ENCODE peak calls at places on chromosomes 7 and 10, in four cellular contexts. O is AG09309, K is progenitor cell of endocrine pancreas, G is left ventricle myocardium inferior. B is an unnamed sample.

GRCh38 chr7:22992874-22993840 is 20.8 kb downstream of the HYCC1 start:
- DNase-seq in O (no peak), K (no peak), G (no peak), B (no peak)

GRCh38 chr7:97174308-97174707 is 56.8 kb downstream of the SDHAF3 start:
- DNase-seq in O (no peak), K (no peak), G (no peak), B (peak)

GRCh38 chr10:34078798-34079470 is 736.2 kb downstream of the PARD3 start:
- DNase-seq in O (peak), K (no peak), G (peak), B (peak)

GRCh38 chr10:20486791-20487190 is 410.3 kb downstream of the NEBL start:
- DNase-seq in O (no peak), K (no peak), G (no peak), B (no peak)

GRCh38 chr10:78384021-78384420 is 350.4 kb downstream of the RPS24 start:
- DNase-seq in O (no peak), K (no peak), G (no peak), B (peak)

GRCh38 chr10:80600251-80600650 is 62.5 kb downstream of the SH2D4B start:
- DNase-seq in O (no peak), K (no peak), G (no peak), B (no peak)

GRCh38 chr7:101216001-101216859 is 1.2 kb downstream of the PLOD3 start:
- DNase-seq in O (no peak), K (no peak), G (no peak), B (peak)

GRCh38 chr7:131557521-131558385 is 1.3 kb upstream of the PODXL start:
- DNase-seq in O (no peak), K (peak), G (peak), B (no peak)

GRCh38 chr7:5523052-5523711 is 99.5 kb upstream of the TNRC18 start:
- DNase-seq in O (no peak), K (no peak), G (no peak), B (peak)

GRCh38 chr7:75813781-75814236 is at the start of gene CCL24:
- DNase-seq in O (no peak), K (no peak), G (no peak), B (no peak)

GRCh38 chr7:117796889-117797288 is 76.4 kb downstream of the CTTNBP2 start:
- DNase-seq in O (no peak), K (no peak), G (no peak), B (no peak)

GRCh38 chr10:84244651-84245270 is at the start of gene RGR:
- DNase-seq in O (no peak), K (no peak), G (peak), B (no peak)

GRCh38 chr7:4067874-4068273 is 614.2 kb upstream of the FOXK1 start:
- DNase-seq in O (no peak), K (no peak), G (no peak), B (no peak)

GRCh38 chr10:34813626-34814227 is 1.4 kb downstream of the PARD3 start:
- DNase-seq in O (no peak), K (peak), G (no peak), B (peak)

GRCh38 chr10:5945561-5946418 is 31.6 kb downstream of the IL15RA start:
- DNase-seq in O (peak), K (no peak), G (peak), B (peak)

GRCh38 chr7:27835408-27835807 is 95.4 kb downstream of the TAX1BP1 start:
- DNase-seq in O (no peak), K (no peak), G (no peak), B (peak)

GRCh38 chr7:104341545-104341944 is 13.1 kb downstream of the LHFPL3 start:
- DNase-seq in O (no peak), K (no peak), G (no peak), B (no peak)

GRCh38 chr7:127107601-127108007 is 145.1 kb downstream of the GRM8 start:
- DNase-seq in O (no peak), K (peak), G (no peak), B (peak)

GRCh38 chr10:88270871-88271713 is 312.0 kb downstream of the RNLS start:
- DNase-seq in O (no peak), K (no peak), G (no peak), B (peak)

GRCh38 chr7:106216517-106217088 is 68.2 kb downstream of the NAMPT start:
- DNase-seq in O (peak), K (no peak), G (no peak), B (peak)

GRCh38 chr7:105787071-105787470 is 89.3 kb downstream of the ATXN7L1 start:
- DNase-seq in O (no peak), K (no peak), G (no peak), B (no peak)

GRCh38 chr7:29039747-29040569 is 81.8 kb upstream of the TRIL start:
- DNase-seq in O (no peak), K (no peak), G (no peak), B (peak)

GRCh38 chr10:16192337-16192736 is 244.5 kb upstream of the PTER start:
- DNase-seq in O (no peak), K (no peak), G (no peak), B (no peak)

GRCh38 chr10:123509338-123509737 is 156.8 kb upstream of the GPR26 start:
- DNase-seq in O (no peak), K (no peak), G (no peak), B (no peak)

GRCh38 chr10:78927257-78927995 is 141.3 kb upstream of the ZMIZ1 start:
- DNase-seq in O (no peak), K (no peak), G (no peak), B (no peak)

GRCh38 chr10:124703778-124704427 is 40.3 kb downstream of the FAM53B start:
- DNase-seq in O (no peak), K (no peak), G (peak), B (no peak)

GRCh38 chr10:31622993-31623392 is 304.0 kb downstream of the ZEB1 start:
- DNase-seq in O (peak), K (no peak), G (no peak), B (peak)

GRCh38 chr7:17645500-17645899 is 294.8 kb downstream of the SNX13 start:
- DNase-seq in O (no peak), K (no peak), G (no peak), B (no peak)

GRCh38 chr7:135367114-135367513 is 133.5 kb downstream of the STRA8 start:
- DNase-seq in O (no peak), K (no peak), G (no peak), B (no peak)

GRCh38 chr7:129438839-129439640 is 4.8 kb downstream of the STRIP2 start:
- DNase-seq in O (no peak), K (no peak), G (no peak), B (peak)

GRCh38 chr10:29345893-29346175 is 57.0 kb downstream of the LYZL1 start:
- DNase-seq in O (no peak), K (no peak), G (no peak), B (no peak)

GRCh38 chr10:79270471-79271246 is 76.6 kb upstream of the PPIF start:
- DNase-seq in O (no peak), K (no peak), G (peak), B (no peak)

GRCh38 chr7:116730097-116731018 is 58.4 kb downstream of the MET start:
- DNase-seq in O (no peak), K (no peak), G (no peak), B (no peak)

GRCh38 chr7:50988988-50989387 is 206.3 kb upstream of the GRB10 start:
- DNase-seq in O (no peak), K (no peak), G (no peak), B (no peak)

GRCh38 chr7:150820148-150820547 is 19.6 kb downstream of the TMEM176A start:
- DNase-seq in O (no peak), K (no peak), G (no peak), B (no peak)

GRCh38 chr7:90917536-90917935 is 321.4 kb downstream of the CDK14 start:
- DNase-seq in O (no peak), K (no peak), G (no peak), B (no peak)

GRCh38 chr10:91799580-91799975 is 1.4 kb downstream of the TNKS2 start:
- DNase-seq in O (no peak), K (no peak), G (no peak), B (peak)

GRCh38 chr7:89223906-89224395 is 428.4 kb upstream of the TEX47 start:
- DNase-seq in O (no peak), K (no peak), G (no peak), B (no peak)

GRCh38 chr10:49418328-49418727 is 22.4 kb upstream of the DRGX start:
- DNase-seq in O (no peak), K (no peak), G (no peak), B (no peak)
- TF ChIP-seq CTCF in O (peak), K (peak), G (peak), B (no peak)

DNA sequence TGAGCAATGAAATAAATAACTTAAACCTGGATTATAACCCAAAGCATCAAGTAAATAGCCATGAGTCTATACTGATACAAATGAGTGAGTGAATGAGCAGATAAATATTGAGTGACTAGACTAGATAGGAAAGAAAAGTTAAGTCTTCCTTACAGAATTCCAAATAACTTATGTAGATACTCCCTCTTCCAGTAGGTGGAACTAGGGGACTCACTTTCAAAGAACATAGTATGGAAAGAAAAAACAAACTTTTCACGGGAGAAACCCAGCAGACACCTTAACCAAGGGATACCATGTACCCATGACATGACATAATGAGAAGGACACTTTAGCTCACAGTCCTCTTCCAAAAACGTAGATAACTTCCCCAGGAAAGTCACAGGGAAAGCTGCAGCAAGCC is 32.2 kb downstream of the CSGALNACT2 start:
- DNase-seq in O (no peak), K (no peak), G (no peak), B (no peak)
- TF ChIP-seq CTCF in O (peak), K (no peak), G (no peak), B (peak)

GRCh38 chr10:131929122-131929845 is 28.5 kb downstream of the PPP2R2D start:
- DNase-seq in O (no peak), K (no peak), G (no peak), B (no peak)
- TF ChIP-seq CTCF in O (no peak), K (no peak), G (no peak), B (no peak)

GRCh38 chr10:98459385-98459784 is 12.7 kb upstream of the HPS1 start:
- DNase-seq in O (no peak), K (no peak), G (no peak), B (no peak)

GRCh38 chr10:98458812-98459211 is 12.1 kb upstream of the HPS1 start:
- DNase-seq in O (no peak), K (no peak), G (no peak), B (no peak)

GRCh38 chr10:98456688-98457482 is 10.2 kb upstream of the HPS1 start:
- DNase-seq in O (no peak), K (no peak), G (no peak), B (no peak)

GRCh38 chr10:98457762-98458161 is 11.0 kb upstream of the HPS1 start:
- DNase-seq in O (no peak), K (no peak), G (no peak), B (no peak)

GRCh38 chr10:98456043-98456570 is 9.4 kb upstream of the HPS1 start:
- DNase-seq in O (no peak), K (no peak), G (no peak), B (no peak)
- TF ChIP-seq CTCF in O (no peak), K (no peak), G (no peak), B (no peak)